ENCODE peak calls at places on chromosome X, in nine cellular contexts. T is fibroblast of pulmonary artery; W is RWPE1; V is endothelial cell; M is stomach; X is NCI-H460; D is activated naive CD4-positive, alpha-beta T cell treated with anti-CD3 and anti-CD28 coated beads, Interleukin-2, amount 50 U/mL, for 72 hours; E is mesothelial cell of epicardium; J is upper lobe of right lung. O is an unnamed sample.

GRCh38 chrX:153647461-153648357 is 706 bp downstream of the DUSP9 start:
- DNase-seq in V (no peak), D (no peak), X (no peak), W (no peak), T (no peak), M (no peak), J (no peak), E (peak; percentile 36), O (peak; percentile 14)

GRCh38 chrX:1126738-1127137 is 85.7 kb downstream of the CRLF2 start:
- DNase-seq in E (peak; percentile 16), J (peak; percentile 26), M (no peak), D (peak; percentile 26), W (no peak), X (no peak), T (no peak), V (no peak), O (no peak)

GRCh38 chrX:150352581-150352980 is 10.5 kb upstream of the MAMLD1 start:
- DNase-seq in V (no peak), J (no peak), W (no peak), M (no peak), D (no peak), T (peak; percentile 44), X (no peak), E (no peak), O (no peak)

GRCh38 chrX:39729834-39730670 is 367.7 kb downstream of the BCOR start:
- DNase-seq in M (no peak), V (peak; percentile 19), J (no peak), T (no peak), D (no peak), W (no peak), X (no peak), E (no peak), O (no peak)

GRCh38 chrX:67693928-67694327 is 150.1 kb downstream of the AR start:
- DNase-seq in M (no peak), T (peak; percentile 6), E (no peak), J (no peak), D (no peak), X (no peak), W (no peak), V (no peak), O (no peak)

GRCh38 chrX:67725471-67725870 is 181.7 kb downstream of the AR start:
- DNase-seq in J (no peak), X (no peak), M (no peak), V (no peak), T (no peak), W (no peak), E (no peak), D (no peak), O (no peak)

GRCh38 chrX:30027636-30028035 is 187.7 kb upstream of the MAGEB2 start:
- DNase-seq in J (no peak), W (no peak), V (no peak), D (no peak), E (no peak), X (no peak), M (no peak), T (no peak), O (no peak)

GRCh38 chrX:104621781-104622180 is 55.8 kb downstream of the IL1RAPL2 start:
- DNase-seq in J (no peak), W (no peak), T (no peak), V (no peak), D (no peak), M (no peak), X (no peak), E (no peak), O (no peak)

GRCh38 chrX:15853586-15854079 is 980 bp downstream of the AP1S2 start:
- DNase-seq in D (no peak), W (no peak), E (no peak), V (no peak), T (no peak), J (no peak), X (no peak), M (no peak), O (no peak)

GRCh38 chrX:123878177-123878576 is 18.3 kb downstream of the XIAP start:
- DNase-seq in T (peak; percentile 31), M (no peak), W (no peak), X (no peak), E (no peak), D (no peak), J (no peak), V (no peak), O (no peak)

GRCh38 chrX:108304210-108304609 is 134.0 kb downstream of the COL4A6 start:
- DNase-seq in T (peak; percentile 50), E (no peak), M (no peak), X (no peak), D (no peak), J (no peak), V (no peak), W (no peak), O (no peak)

GRCh38 chrX:107684956-107685385 is 56.7 kb downstream of the PRPS1 start:
- DNase-seq in J (peak; percentile 92), D (no peak), M (peak; percentile 91), E (no peak), V (peak; percentile 11), X (no peak), T (peak; percentile 90), W (peak; percentile 67), O (no peak)